ENCODE peak calls at places on chromosomes 5 and 9, in nine cellular contexts. One of them, this sample, is unnamed.

GRCh38 chr9:72807765-72808445 is 144.9 kb downstream of the ALDH1A1 start:
- DNase-seq in AG09319: no peak
- DNase-seq in mesothelial cell of epicardium: no peak
- DNase-seq in astrocyte of the spinal cord: no peak
- DNase-seq in substantia nigra: no peak
- DNase-seq in Daoy: peak
- DNase-seq in cerebellum: no peak
- DNase-seq in stimulated activated CD8-positive, alpha-beta memory T cell treated with anti-CD3 and anti-CD28 coated beads, Interleukin-7, amount 100 ng/mL, for 1 hour: no peak
- DNase-seq in activated CD4-positive, CD25-positive, alpha-beta regulatory T cell treated with anti-CD3 and anti-CD28 coated beads, Interleukin-2, amount 50 U/mL, for 16 hours: no peak
- DNase-seq in this sample: peak

GRCh38 chr5:132013006-132013689 is 1.7 kb upstream of the ACSL6 start:
- DNase-seq in AG09319: no peak
- DNase-seq in mesothelial cell of epicardium: no peak
- DNase-seq in astrocyte of the spinal cord: no peak
- DNase-seq in substantia nigra: no peak
- DNase-seq in Daoy: no peak
- DNase-seq in cerebellum: peak
- DNase-seq in stimulated activated CD8-positive, alpha-beta memory T cell treated with anti-CD3 and anti-CD28 coated beads, Interleukin-7, amount 100 ng/mL, for 1 hour: no peak
- DNase-seq in activated CD4-positive, CD25-positive, alpha-beta regulatory T cell treated with anti-CD3 and anti-CD28 coated beads, Interleukin-2, amount 50 U/mL, for 16 hours: no peak
- DNase-seq in this sample: no peak

GRCh38 chr5:1460054-1460682 is 14.9 kb upstream of the SLC6A3 start:
- DNase-seq in AG09319: no peak
- DNase-seq in mesothelial cell of epicardium: no peak
- DNase-seq in astrocyte of the spinal cord: no peak
- DNase-seq in substantia nigra: no peak
- DNase-seq in Daoy: no peak
- DNase-seq in cerebellum: no peak
- DNase-seq in stimulated activated CD8-positive, alpha-beta memory T cell treated with anti-CD3 and anti-CD28 coated beads, Interleukin-7, amount 100 ng/mL, for 1 hour: no peak
- DNase-seq in activated CD4-positive, CD25-positive, alpha-beta regulatory T cell treated with anti-CD3 and anti-CD28 coated beads, Interleukin-2, amount 50 U/mL, for 16 hours: no peak
- DNase-seq in this sample: peak

GRCh38 chr5:172114875-172115422 is 73.1 kb downstream of the STK10 start:
- DNase-seq in AG09319: no peak
- DNase-seq in mesothelial cell of epicardium: no peak
- DNase-seq in astrocyte of the spinal cord: no peak
- DNase-seq in substantia nigra: no peak
- DNase-seq in Daoy: no peak
- DNase-seq in cerebellum: no peak
- DNase-seq in stimulated activated CD8-positive, alpha-beta memory T cell treated with anti-CD3 and anti-CD28 coated beads, Interleukin-7, amount 100 ng/mL, for 1 hour: peak
- DNase-seq in activated CD4-positive, CD25-positive, alpha-beta regulatory T cell treated with anti-CD3 and anti-CD28 coated beads, Interleukin-2, amount 50 U/mL, for 16 hours: peak
- DNase-seq in this sample: no peak

GRCh38 chr9:109918359-109919163 is 138.6 kb downstream of the PALM2AKAP2 start:
- DNase-seq in AG09319: no peak
- DNase-seq in mesothelial cell of epicardium: no peak
- DNase-seq in astrocyte of the spinal cord: no peak
- DNase-seq in substantia nigra: no peak
- DNase-seq in Daoy: no peak
- DNase-seq in cerebellum: no peak
- DNase-seq in stimulated activated CD8-positive, alpha-beta memory T cell treated with anti-CD3 and anti-CD28 coated beads, Interleukin-7, amount 100 ng/mL, for 1 hour: no peak
- DNase-seq in activated CD4-positive, CD25-positive, alpha-beta regulatory T cell treated with anti-CD3 and anti-CD28 coated beads, Interleukin-2, amount 50 U/mL, for 16 hours: peak
- DNase-seq in this sample: no peak

GRCh38 chr5:61431923-61432620 is 100.0 kb downstream of the ZSWIM6 start:
- DNase-seq in AG09319: no peak
- DNase-seq in mesothelial cell of epicardium: no peak
- DNase-seq in astrocyte of the spinal cord: no peak
- DNase-seq in substantia nigra: no peak
- DNase-seq in Daoy: no peak
- DNase-seq in cerebellum: no peak
- DNase-seq in stimulated activated CD8-positive, alpha-beta memory T cell treated with anti-CD3 and anti-CD28 coated beads, Interleukin-7, amount 100 ng/mL, for 1 hour: no peak
- DNase-seq in activated CD4-positive, CD25-positive, alpha-beta regulatory T cell treated with anti-CD3 and anti-CD28 coated beads, Interleukin-2, amount 50 U/mL, for 16 hours: no peak
- DNase-seq in this sample: no peak

GRCh38 chr5:124001216-124001615 is 489.2 kb downstream of the CSNK1G3 start:
- DNase-seq in AG09319: no peak
- DNase-seq in mesothelial cell of epicardium: no peak
- DNase-seq in astrocyte of the spinal cord: no peak
- DNase-seq in substantia nigra: no peak
- DNase-seq in Daoy: no peak
- DNase-seq in cerebellum: no peak
- DNase-seq in stimulated activated CD8-positive, alpha-beta memory T cell treated with anti-CD3 and anti-CD28 coated beads, Interleukin-7, amount 100 ng/mL, for 1 hour: no peak
- DNase-seq in activated CD4-positive, CD25-positive, alpha-beta regulatory T cell treated with anti-CD3 and anti-CD28 coated beads, Interleukin-2, amount 50 U/mL, for 16 hours: no peak
- DNase-seq in this sample: peak

GRCh38 chr5:33827885-33828284 is 63.9 kb downstream of the ADAMTS12 start:
- DNase-seq in AG09319: no peak
- DNase-seq in mesothelial cell of epicardium: no peak
- DNase-seq in astrocyte of the spinal cord: no peak
- DNase-seq in substantia nigra: no peak
- DNase-seq in Daoy: no peak
- DNase-seq in cerebellum: no peak
- DNase-seq in stimulated activated CD8-positive, alpha-beta memory T cell treated with anti-CD3 and anti-CD28 coated beads, Interleukin-7, amount 100 ng/mL, for 1 hour: no peak
- DNase-seq in activated CD4-positive, CD25-positive, alpha-beta regulatory T cell treated with anti-CD3 and anti-CD28 coated beads, Interleukin-2, amount 50 U/mL, for 16 hours: no peak
- DNase-seq in this sample: no peak

GRCh38 chr5:157457391-157457790 is 2.6 kb upstream of the NIPAL4 start:
- DNase-seq in AG09319: no peak
- DNase-seq in mesothelial cell of epicardium: no peak
- DNase-seq in astrocyte of the spinal cord: no peak
- DNase-seq in substantia nigra: no peak
- DNase-seq in Daoy: no peak
- DNase-seq in cerebellum: no peak
- DNase-seq in stimulated activated CD8-positive, alpha-beta memory T cell treated with anti-CD3 and anti-CD28 coated beads, Interleukin-7, amount 100 ng/mL, for 1 hour: no peak
- DNase-seq in activated CD4-positive, CD25-positive, alpha-beta regulatory T cell treated with anti-CD3 and anti-CD28 coated beads, Interleukin-2, amount 50 U/mL, for 16 hours: no peak
- DNase-seq in this sample: peak

GRCh38 chr9:93655621-93656425 is 79.4 kb downstream of the PHF2 start:
- DNase-seq in AG09319: no peak
- DNase-seq in mesothelial cell of epicardium: peak
- DNase-seq in astrocyte of the spinal cord: no peak
- DNase-seq in substantia nigra: no peak
- DNase-seq in Daoy: no peak
- DNase-seq in cerebellum: no peak
- DNase-seq in stimulated activated CD8-positive, alpha-beta memory T cell treated with anti-CD3 and anti-CD28 coated beads, Interleukin-7, amount 100 ng/mL, for 1 hour: no peak
- DNase-seq in activated CD4-positive, CD25-positive, alpha-beta regulatory T cell treated with anti-CD3 and anti-CD28 coated beads, Interleukin-2, amount 50 U/mL, for 16 hours: no peak
- DNase-seq in this sample: no peak

GRCh38 chr9:130196643-130197042 is 24.4 kb downstream of the NCS1 start:
- DNase-seq in AG09319: no peak
- DNase-seq in mesothelial cell of epicardium: no peak
- DNase-seq in astrocyte of the spinal cord: no peak
- DNase-seq in substantia nigra: no peak
- DNase-seq in Daoy: peak
- DNase-seq in cerebellum: no peak
- DNase-seq in stimulated activated CD8-positive, alpha-beta memory T cell treated with anti-CD3 and anti-CD28 coated beads, Interleukin-7, amount 100 ng/mL, for 1 hour: no peak
- DNase-seq in activated CD4-positive, CD25-positive, alpha-beta regulatory T cell treated with anti-CD3 and anti-CD28 coated beads, Interleukin-2, amount 50 U/mL, for 16 hours: no peak
- DNase-seq in this sample: no peak

GRCh38 chr5:39755986-39756385 is 331.2 kb upstream of the DAB2 start:
- DNase-seq in AG09319: peak
- DNase-seq in mesothelial cell of epicardium: no peak
- DNase-seq in astrocyte of the spinal cord: peak
- DNase-seq in substantia nigra: no peak
- DNase-seq in Daoy: peak
- DNase-seq in cerebellum: no peak
- DNase-seq in stimulated activated CD8-positive, alpha-beta memory T cell treated with anti-CD3 and anti-CD28 coated beads, Interleukin-7, amount 100 ng/mL, for 1 hour: no peak
- DNase-seq in activated CD4-positive, CD25-positive, alpha-beta regulatory T cell treated with anti-CD3 and anti-CD28 coated beads, Interleukin-2, amount 50 U/mL, for 16 hours: no peak
- DNase-seq in this sample: no peak

GRCh38 chr9:89476546-89476945 is 21.4 kb downstream of the SEMA4D start:
- DNase-seq in AG09319: no peak
- DNase-seq in mesothelial cell of epicardium: no peak
- DNase-seq in astrocyte of the spinal cord: no peak
- DNase-seq in substantia nigra: no peak
- DNase-seq in Daoy: no peak
- DNase-seq in cerebellum: no peak
- DNase-seq in stimulated activated CD8-positive, alpha-beta memory T cell treated with anti-CD3 and anti-CD28 coated beads, Interleukin-7, amount 100 ng/mL, for 1 hour: no peak
- DNase-seq in activated CD4-positive, CD25-positive, alpha-beta regulatory T cell treated with anti-CD3 and anti-CD28 coated beads, Interleukin-2, amount 50 U/mL, for 16 hours: no peak
- DNase-seq in this sample: no peak

This sample was measured in islet precursor cell.